ENCODE peak calls at places on chromosomes 7 and 10, in eight cellular contexts. U is uterus, Z is ELR, F is heart left ventricle, I is activated T-helper 1 cell treated with Interleukin-2 at 50 U/mL for 16 hours, E is T-cell, Q is head of caudate nucleus, C is substantia nigra. V is an unnamed sample.
A peak's percentile ranks its signal among the peaks of the same experiment; 100 is the strongest.

GRCh38 chr10:80517416-80518142 is 20.1 kb upstream of the SH2D4B start:
- DNase-seq in C (no peak), Q (no peak), E (no peak), Z (no peak), U (no peak), F (no peak), I (no peak), V (no peak)

GRCh38 chr10:89503151-89503550 is 32.2 kb downstream of the SLC16A12 start:
- DNase-seq in E (no peak), I (no peak), C (no peak), Z (no peak), U (no peak), F (no peak), Q (no peak), V (no peak)

GRCh38 chr10:92756233-92757065 is 66.7 kb downstream of the HHEX start:
- DNase-seq in Z (no peak), I (no peak), E (no peak), C (no peak), U (no peak), Q (no peak), F (no peak), V (no peak)

GRCh38 chr10:118595598-118596425 is at the start of gene PRLHR:
- DNase-seq in I (no peak), E (no peak), U (peak; percentile 51), F (no peak), Z (peak; percentile 14), C (no peak), Q (no peak), V (no peak)

GRCh38 chr7:111459757-111460280 is 102.5 kb downstream of the IMMP2L start:
- DNase-seq in Z (no peak), Q (no peak), I (no peak), U (no peak), F (no peak), E (no peak), C (no peak), V (no peak)

GRCh38 chr10:34804306-34804705 is 10.8 kb downstream of the PARD3 start:
- DNase-seq in I (no peak), F (no peak), Z (peak; percentile 29), E (no peak), C (no peak), Q (no peak), U (no peak), V (no peak)

GRCh38 chr7:18087687-18088078 is 60.0 kb upstream of the PRPS1L1 start:
- DNase-seq in Z (no peak), I (no peak), Q (peak; percentile 19), E (no peak), U (no peak), F (no peak), C (no peak), V (no peak)

GRCh38 chr10:69327463-69328345 is 49.4 kb downstream of the HK1 start:
- DNase-seq in Q (peak; percentile 78), Z (no peak), E (peak; percentile 11), C (peak; percentile 39), I (no peak), F (peak; percentile 87), U (peak; percentile 66), V (peak; percentile 91)

GRCh38 chr10:97081621-97082235 is 104.0 kb downstream of the SLIT1 start:
- DNase-seq in Q (no peak), F (no peak), U (no peak), Z (peak; percentile 73), E (peak; percentile 38), C (no peak), I (peak; percentile 18), V (no peak)

GRCh38 chr10:113445736-113446135 is 107.1 kb upstream of the HABP2 start:
- DNase-seq in F (no peak), C (no peak), E (no peak), Q (no peak), I (no peak), Z (no peak), U (no peak), V (peak; percentile 39)

GRCh38 chr10:117391436-117392205 is 16.4 kb upstream of the PDZD8 start:
- DNase-seq in I (no peak), E (no peak), C (no peak), U (no peak), Q (no peak), F (peak; percentile 41), Z (no peak), V (no peak)

GRCh38 chr10:93991596-93992284 is 2.0 kb upstream of the PLCE1 start:
- DNase-seq in Z (peak; percentile 82), Q (peak; percentile 20), E (no peak), F (peak; percentile 66), I (no peak), U (peak; percentile 61), C (no peak), V (no peak)

GRCh38 chr10:104300736-104301292 is 31.8 kb downstream of the GSTO2 start:
- DNase-seq in C (no peak), U (peak; percentile 70), F (peak; percentile 90), I (no peak), E (no peak), Q (peak; percentile 49), Z (peak; percentile 99), V (peak; percentile 59)

V was measured in lower leg skin.